ENCODE peak calls at places on chromosomes 6 and 20, in seven cellular contexts. One of them, this sample, is unnamed.
A peak's percentile ranks its signal among the peaks of the same experiment; 100 is the strongest.

GRCh38 chr6:11120273-11121005 is 8.9 kb upstream of the ERVFRD-1 start:
- DNase-seq in cardiac muscle cell: peak; percentile 35
- DNase-seq in body of pancreas: no peak
- DNase-seq in stomach: no peak
- DNase-seq in iPS DF 6.9: no peak
- DNase-seq in Karpas-422: peak; percentile 55
- DNase-seq in upper lobe of right lung: no peak
- DNase-seq in this sample: no peak

GRCh38 chr6:112218563-112218962 is 35.8 kb downstream of the LAMA4 start:
- DNase-seq in cardiac muscle cell: peak; percentile 49
- DNase-seq in upper lobe of right lung: no peak
- DNase-seq in Karpas-422: no peak
- DNase-seq in body of pancreas: no peak
- DNase-seq in iPS DF 6.9: no peak
- DNase-seq in stomach: no peak
- DNase-seq in this sample: no peak

GRCh38 chr6:42266542-42266941 is 48.9 kb upstream of the MRPS10 start:
- DNase-seq in body of pancreas: no peak
- DNase-seq in stomach: no peak
- DNase-seq in upper lobe of right lung: no peak
- DNase-seq in cardiac muscle cell: no peak
- DNase-seq in Karpas-422: no peak
- DNase-seq in iPS DF 6.9: no peak
- DNase-seq in this sample: no peak

GRCh38 chr6:124026645-124027044 is 223.0 kb downstream of the NKAIN2 start:
- DNase-seq in iPS DF 6.9: no peak
- DNase-seq in upper lobe of right lung: no peak
- DNase-seq in Karpas-422: no peak
- DNase-seq in stomach: no peak
- DNase-seq in cardiac muscle cell: no peak
- DNase-seq in body of pancreas: no peak
- DNase-seq in this sample: no peak

GRCh38 chr6:20350215-20350614 is 51.5 kb upstream of the E2F3 start:
- DNase-seq in cardiac muscle cell: peak; percentile 1
- DNase-seq in iPS DF 6.9: no peak
- DNase-seq in Karpas-422: no peak
- DNase-seq in upper lobe of right lung: no peak
- DNase-seq in stomach: no peak
- DNase-seq in body of pancreas: no peak
- DNase-seq in this sample: no peak

GRCh38 chr6:81929828-81930227 is 177.3 kb upstream of the TENT5A start:
- DNase-seq in body of pancreas: no peak
- DNase-seq in iPS DF 6.9: no peak
- DNase-seq in Karpas-422: no peak
- DNase-seq in cardiac muscle cell: peak; percentile 92
- DNase-seq in upper lobe of right lung: no peak
- DNase-seq in stomach: no peak
- DNase-seq in this sample: no peak

GRCh38 chr6:169988769-169989550 is 237.5 kb downstream of the ERMARD start:
- DNase-seq in body of pancreas: no peak
- DNase-seq in stomach: no peak
- DNase-seq in Karpas-422: no peak
- DNase-seq in upper lobe of right lung: peak; percentile 58
- DNase-seq in cardiac muscle cell: no peak
- DNase-seq in iPS DF 6.9: no peak
- DNase-seq in this sample: no peak

GRCh38 chr6:41942045-41942851 is 640 bp upstream of the CCND3 start:
- DNase-seq in stomach: no peak
- DNase-seq in body of pancreas: no peak
- DNase-seq in upper lobe of right lung: no peak
- DNase-seq in cardiac muscle cell: no peak
- DNase-seq in Karpas-422: peak; percentile 45
- DNase-seq in iPS DF 6.9: no peak
- DNase-seq in this sample: no peak

GRCh38 chr6:137148291-137149076 is 25.0 kb downstream of the IL22RA2 start:
- DNase-seq in body of pancreas: no peak
- DNase-seq in upper lobe of right lung: no peak
- DNase-seq in stomach: no peak
- DNase-seq in Karpas-422: no peak
- DNase-seq in iPS DF 6.9: no peak
- DNase-seq in cardiac muscle cell: peak; percentile 57
- DNase-seq in this sample: no peak

GRCh38 chr6:111750753-111751684 is 122.2 kb downstream of the FYN start:
- DNase-seq in stomach: no peak
- DNase-seq in upper lobe of right lung: no peak
- DNase-seq in cardiac muscle cell: peak; percentile 89
- DNase-seq in body of pancreas: no peak
- DNase-seq in iPS DF 6.9: peak; percentile 58
- DNase-seq in Karpas-422: peak; percentile 69
- DNase-seq in this sample: peak; percentile 36

GRCh38 chr6:36349240-36349639 is 12.6 kb upstream of the BNIP5 start:
- DNase-seq in stomach: no peak
- DNase-seq in iPS DF 6.9: no peak
- DNase-seq in upper lobe of right lung: no peak
- DNase-seq in cardiac muscle cell: no peak
- DNase-seq in Karpas-422: peak; percentile 86
- DNase-seq in body of pancreas: no peak
- DNase-seq in this sample: peak; percentile 81

GRCh38 chr20:1894951-1895673 is at the start of gene SIRPA:
- DNase-seq in upper lobe of right lung: peak; percentile 72
- DNase-seq in cardiac muscle cell: peak; percentile 84
- DNase-seq in Karpas-422: no peak
- DNase-seq in stomach: peak; percentile 55
- DNase-seq in iPS DF 6.9: no peak
- DNase-seq in body of pancreas: peak; percentile 50
- DNase-seq in this sample: peak; percentile 58

GRCh38 chr6:157089258-157089657 is 234.1 kb downstream of the TMEM242 start:
- DNase-seq in cardiac muscle cell: peak; percentile 63
- DNase-seq in iPS DF 6.9: peak; percentile 50
- DNase-seq in upper lobe of right lung: no peak
- DNase-seq in Karpas-422: no peak
- DNase-seq in stomach: no peak
- DNase-seq in body of pancreas: no peak
- DNase-seq in this sample: no peak

GRCh38 chr20:51284161-51284560 is 258.4 kb downstream of the NFATC2 start:
- DNase-seq in Karpas-422: no peak
- DNase-seq in upper lobe of right lung: no peak
- DNase-seq in body of pancreas: no peak
- DNase-seq in cardiac muscle cell: no peak
- DNase-seq in iPS DF 6.9: no peak
- DNase-seq in stomach: no peak
- DNase-seq in this sample: no peak

GRCh38 chr6:148557796-148558457 is 188.9 kb upstream of the UST start:
- DNase-seq in stomach: no peak
- DNase-seq in Karpas-422: peak; percentile 39
- DNase-seq in upper lobe of right lung: no peak
- DNase-seq in cardiac muscle cell: peak; percentile 73
- DNase-seq in body of pancreas: no peak
- DNase-seq in iPS DF 6.9: no peak
- DNase-seq in this sample: no peak

GRCh38 chr6:89938014-89938413 is 43.7 kb downstream of the GJA10 start:
- DNase-seq in cardiac muscle cell: no peak
- DNase-seq in upper lobe of right lung: no peak
- DNase-seq in Karpas-422: no peak
- DNase-seq in stomach: no peak
- DNase-seq in body of pancreas: no peak
- DNase-seq in iPS DF 6.9: no peak
- DNase-seq in this sample: no peak

GRCh38 chr6:3742426-3743344 is 8.8 kb downstream of the PXDC1 start:
- DNase-seq in cardiac muscle cell: peak; percentile 82
- DNase-seq in stomach: peak; percentile 94
- DNase-seq in body of pancreas: peak; percentile 91
- DNase-seq in upper lobe of right lung: peak; percentile 93
- DNase-seq in Karpas-422: peak; percentile 95
- DNase-seq in iPS DF 6.9: no peak
- DNase-seq in this sample: peak; percentile 89

GRCh38 chr6:16316741-16317251 is 78.4 kb downstream of the GMPR start:
- DNase-seq in iPS DF 6.9: no peak
- DNase-seq in stomach: no peak
- DNase-seq in body of pancreas: no peak
- DNase-seq in cardiac muscle cell: peak; percentile 48
- DNase-seq in Karpas-422: peak; percentile 85
- DNase-seq in upper lobe of right lung: no peak
- DNase-seq in this sample: peak; percentile 65

GRCh38 chr20:2900845-2901592 is 27.7 kb downstream of the PTPRA start:
- DNase-seq in Karpas-422: no peak
- DNase-seq in stomach: no peak
- DNase-seq in cardiac muscle cell: no peak
- DNase-seq in iPS DF 6.9: no peak
- DNase-seq in body of pancreas: no peak
- DNase-seq in upper lobe of right lung: no peak
- DNase-seq in this sample: no peak

GRCh38 chr20:62764156-62764935 is 31.9 kb upstream of the MRGBP start:
- DNase-seq in iPS DF 6.9: no peak
- DNase-seq in body of pancreas: no peak
- DNase-seq in stomach: no peak
- DNase-seq in cardiac muscle cell: no peak
- DNase-seq in Karpas-422: no peak
- DNase-seq in upper lobe of right lung: no peak
- DNase-seq in this sample: peak; percentile 10

GRCh38 chr6:109001554-109001953 is 93.1 kb downstream of the SESN1 start:
- DNase-seq in cardiac muscle cell: peak; percentile 16
- DNase-seq in Karpas-422: no peak
- DNase-seq in body of pancreas: no peak
- DNase-seq in stomach: no peak
- DNase-seq in iPS DF 6.9: no peak
- DNase-seq in upper lobe of right lung: no peak
- DNase-seq in this sample: no peak

GRCh38 chr20:4476903-4477302 is 244.8 kb upstream of the PRND start:
- DNase-seq in cardiac muscle cell: no peak
- DNase-seq in body of pancreas: no peak
- DNase-seq in iPS DF 6.9: no peak
- DNase-seq in upper lobe of right lung: no peak
- DNase-seq in stomach: no peak
- DNase-seq in Karpas-422: no peak
- DNase-seq in this sample: no peak

GRCh38 chr6:503610-504362 is 112.2 kb downstream of the IRF4 start:
- DNase-seq in body of pancreas: no peak
- DNase-seq in Karpas-422: no peak
- DNase-seq in iPS DF 6.9: no peak
- DNase-seq in cardiac muscle cell: no peak
- DNase-seq in stomach: no peak
- DNase-seq in upper lobe of right lung: no peak
- DNase-seq in this sample: no peak
- H3K4me1 ChIP-seq in body of pancreas: no peaks in the 10 kb centered on the region
- H3K4me1 ChIP-seq in Karpas-422: peaks cover 7% of the 10 kb centered on the region
- H3K4me1 ChIP-seq in iPS DF 6.9: no peaks in the 10 kb centered on the region
- H3K4me1 ChIP-seq in cardiac muscle cell: no peaks in the 10 kb centered on the region
- H3K4me1 ChIP-seq in stomach: no peaks in the 10 kb centered on the region
- H3K4me1 ChIP-seq in upper lobe of right lung: no peaks in the 10 kb centered on the region
- H3K4me1 ChIP-seq in this sample: no peaks in the 10 kb centered on the region

GRCh38 chr6:24994812-24995211 is 59.1 kb upstream of the RIPOR2 start:
- DNase-seq in upper lobe of right lung: no peak
- DNase-seq in cardiac muscle cell: no peak
- DNase-seq in Karpas-422: no peak
- DNase-seq in stomach: no peak
- DNase-seq in iPS DF 6.9: no peak
- DNase-seq in body of pancreas: no peak
- DNase-seq in this sample: no peak

GRCh38 chr6:24996145-24996836 is 60.5 kb upstream of the RIPOR2 start:
- DNase-seq in cardiac muscle cell: no peak
- DNase-seq in upper lobe of right lung: no peak
- DNase-seq in iPS DF 6.9: no peak
- DNase-seq in Karpas-422: peak; percentile 62
- DNase-seq in body of pancreas: no peak
- DNase-seq in stomach: no peak
- DNase-seq in this sample: no peak

GRCh38 chr6:24997186-24997585 is 61.4 kb upstream of the RIPOR2 start:
- DNase-seq in stomach: no peak
- DNase-seq in cardiac muscle cell: no peak
- DNase-seq in Karpas-422: peak; percentile 52
- DNase-seq in body of pancreas: no peak
- DNase-seq in upper lobe of right lung: no peak
- DNase-seq in iPS DF 6.9: no peak
- DNase-seq in this sample: no peak

GRCh38 chr6:24995270-24995669 is 59.5 kb upstream of the RIPOR2 start:
- DNase-seq in iPS DF 6.9: no peak
- DNase-seq in cardiac muscle cell: no peak
- DNase-seq in upper lobe of right lung: no peak
- DNase-seq in Karpas-422: no peak
- DNase-seq in body of pancreas: no peak
- DNase-seq in stomach: no peak
- DNase-seq in this sample: no peak

DNA sequence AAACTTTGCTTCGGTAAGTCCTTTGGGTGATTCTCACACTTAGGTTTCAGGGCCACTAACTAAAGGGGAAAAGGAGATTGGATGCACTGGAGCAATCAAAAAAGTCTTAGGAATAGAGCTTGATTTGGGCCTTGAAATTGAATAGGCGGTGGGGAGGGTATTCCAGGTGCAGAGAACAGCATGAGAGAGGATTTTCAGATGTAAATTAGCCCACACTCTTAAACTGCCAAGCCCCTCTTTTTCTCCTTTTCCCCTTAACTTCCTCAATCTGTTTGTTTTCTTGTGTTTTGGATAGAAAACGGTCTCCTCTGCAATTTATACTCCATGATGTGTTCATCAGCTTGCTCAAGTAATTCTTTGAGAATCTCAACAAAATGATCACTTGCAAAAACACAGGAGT is 62.1 kb upstream of the RIPOR2 start:
- DNase-seq in stomach: no peak
- DNase-seq in body of pancreas: no peak
- DNase-seq in Karpas-422: peak; percentile 46
- DNase-seq in upper lobe of right lung: no peak
- DNase-seq in iPS DF 6.9: no peak
- DNase-seq in cardiac muscle cell: no peak
- DNase-seq in this sample: no peak
- H3K36me3 ChIP-seq in stomach: no peaks in the 10 kb centered on the region
- H3K36me3 ChIP-seq in body of pancreas: no peaks in the 10 kb centered on the region
- H3K36me3 ChIP-seq in Karpas-422: no peaks in the 10 kb centered on the region
- H3K36me3 ChIP-seq in upper lobe of right lung: no peaks in the 10 kb centered on the region
- H3K36me3 ChIP-seq in iPS DF 6.9: no peaks in the 10 kb centered on the region
- H3K36me3 ChIP-seq in cardiac muscle cell: no peaks in the 10 kb centered on the region
- H3K36me3 ChIP-seq in this sample: no peaks in the 10 kb centered on the region

GRCh38 chr6:106811088-106811686 is 163.3 kb downstream of the CD24 start:
- DNase-seq in cardiac muscle cell: no peak
- DNase-seq in upper lobe of right lung: no peak
- DNase-seq in iPS DF 6.9: no peak
- DNase-seq in body of pancreas: no peak
- DNase-seq in stomach: no peak
- DNase-seq in Karpas-422: no peak
- DNase-seq in this sample: no peak
- H3K9me3 ChIP-seq in cardiac muscle cell: no peaks in the 10 kb centered on the region
- H3K9me3 ChIP-seq in upper lobe of right lung: peaks cover 33% of the 10 kb centered on the region
- H3K9me3 ChIP-seq in iPS DF 6.9: no peaks in the 10 kb centered on the region
- H3K9me3 ChIP-seq in body of pancreas: peaks cover 34% of the 10 kb centered on the region
- H3K9me3 ChIP-seq in stomach: peaks cover 50% of the 10 kb centered on the region
- H3K9me3 ChIP-seq in Karpas-422: peaks cover 11% of the 10 kb centered on the region
- H3K9me3 ChIP-seq in this sample: peaks cover 58% of the 10 kb centered on the region

DNA sequence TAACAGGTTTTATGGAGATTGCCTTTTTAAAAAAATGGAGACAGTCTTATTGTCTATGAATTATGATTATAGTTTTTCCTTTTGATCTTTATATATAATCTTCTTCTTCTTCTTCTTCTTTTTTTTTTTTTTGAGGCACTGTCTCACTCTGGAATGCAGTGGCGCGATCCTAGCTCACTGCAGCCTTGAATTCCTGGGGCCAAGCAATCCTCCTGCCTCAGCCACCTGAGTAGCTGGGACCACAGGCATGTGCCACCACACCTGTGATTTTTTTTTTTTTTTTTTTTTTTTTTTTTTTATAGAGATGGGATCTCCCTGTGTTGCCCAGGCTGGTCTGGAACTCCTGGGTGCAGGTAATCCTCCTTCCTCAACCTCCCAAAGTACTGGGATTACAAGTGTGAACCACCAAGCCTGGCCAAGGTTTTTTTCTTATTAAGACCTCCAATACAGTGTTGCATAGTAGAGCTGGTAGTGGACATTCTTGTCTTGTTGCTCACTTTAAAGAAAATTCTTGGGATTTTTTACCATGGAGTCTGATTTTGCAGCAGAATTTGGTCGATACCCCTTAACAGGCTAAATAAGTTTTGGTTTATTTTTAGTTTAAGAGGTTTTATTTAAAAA is 46.5 kb downstream of the STK4 start:
- DNase-seq in upper lobe of right lung: no peak
- DNase-seq in cardiac muscle cell: peak; percentile 74
- DNase-seq in iPS DF 6.9: peak; percentile 7
- DNase-seq in stomach: no peak
- DNase-seq in Karpas-422: no peak
- DNase-seq in body of pancreas: no peak
- DNase-seq in this sample: no peak
- H3K4me1 ChIP-seq in upper lobe of right lung: no peaks in the 10 kb centered on the region
- H3K4me1 ChIP-seq in cardiac muscle cell: peaks cover 14% of the 10 kb centered on the region
- H3K4me1 ChIP-seq in iPS DF 6.9: no peaks in the 10 kb centered on the region
- H3K4me1 ChIP-seq in stomach: peaks cover 9% of the 10 kb centered on the region
- H3K4me1 ChIP-seq in Karpas-422: peaks cover 12% of the 10 kb centered on the region
- H3K4me1 ChIP-seq in body of pancreas: peaks cover 15% of the 10 kb centered on the region
- H3K4me1 ChIP-seq in this sample: peaks cover 13% of the 10 kb centered on the region